ENCODE peak calls at places on chromosomes 6 and 20, in five cellular contexts. X is A549, Q is HepG2, U is GM12878, D is K562. I is an unnamed sample. For H3K4me1, the result is how much of the 10 kb centered on the place peaks cover.

GRCh38 chr6:152596706-152597105 is 40.5 kb downstream of the SYNE1 start:
- DNase-seq in X (no peak), Q (no peak), U (no peak), D (no peak), I (no peak)

GRCh38 chr6:159729598-159729997 is 2.3 kb downstream of the WTAP start:
- DNase-seq in X (no peak), Q (no peak), U (peak), D (no peak), I (peak)

GRCh38 chr6:143197377-143197776 is 136.7 kb downstream of the AIG1 start:
- DNase-seq in X (no peak), Q (no peak), U (no peak), D (no peak), I (no peak)

GRCh38 chr6:22447191-22447590 is 122.2 kb upstream of the HDGFL1 start:
- DNase-seq in X (no peak), Q (no peak), U (no peak), D (no peak), I (peak)

GRCh38 chr6:79189760-79190159 is 44.7 kb downstream of the HMGN3 start:
- DNase-seq in X (no peak), Q (no peak), U (no peak), D (no peak), I (no peak)

GRCh38 chr6:41786451-41787218 is 859 bp upstream of the TOMM6 start:
- DNase-seq in X (peak), Q (peak), U (no peak), D (peak), I (peak)

GRCh38 chr20:32285082-32285620 is 7.7 kb downstream of the KIF3B start:
- DNase-seq in X (no peak), Q (no peak), U (peak), D (no peak), I (no peak)

GRCh38 chr6:109457596-109457996 is 2.0 kb upstream of the MICAL1 start:
- DNase-seq in X (no peak), Q (no peak), U (no peak), D (no peak), I (no peak)

GRCh38 chr6:14276667-14277404 is 159.3 kb downstream of the CD83 start:
- DNase-seq in X (no peak), Q (no peak), U (peak), D (no peak), I (no peak)

GRCh38 chr20:56249244-56249955 is 868 bp downstream of the MC3R start:
- DNase-seq in X (peak), Q (peak), U (no peak), D (peak), I (no peak)

GRCh38 chr6:145051661-145052060 is 683.7 kb downstream of the EPM2A start:
- DNase-seq in X (no peak), Q (no peak), U (no peak), D (no peak), I (no peak)

GRCh38 chr6:36269834-36270705 is at the start of gene PNPLA1:
- DNase-seq in X (no peak), Q (no peak), U (no peak), D (no peak), I (no peak)

GRCh38 chr20:36607586-36608387 is 2.2 kb downstream of the RAB5IF start:
- DNase-seq in X (peak), Q (peak), U (no peak), D (no peak), I (no peak)

GRCh38 chr6:132830236-132830799 is 15.9 kb downstream of the RPS12 start:
- DNase-seq in X (peak), Q (peak), U (no peak), D (no peak), I (peak)

GRCh38 chr6:56172144-56172543 is 75.2 kb downstream of the COL21A1 start:
- DNase-seq in X (no peak), Q (no peak), U (no peak), D (no peak), I (peak)

GRCh38 chr6:30325873-30326445 is 768 bp upstream of the TRIM39 start:
- DNase-seq in X (no peak), Q (no peak), U (peak), D (peak), I (no peak)

GRCh38 chr6:87714093-87714809 is 12.2 kb upstream of the AKIRIN2 start:
- DNase-seq in X (peak), Q (no peak), U (no peak), D (no peak), I (peak)

GRCh38 chr20:7348253-7348652 is 580.8 kb downstream of the BMP2 start:
- DNase-seq in X (no peak), Q (no peak), U (no peak), D (no peak), I (no peak)

GRCh38 chr20:17807670-17808069 is 107.9 kb downstream of the BANF2 start:
- DNase-seq in X (no peak), Q (peak), U (no peak), D (no peak), I (no peak)

GRCh38 chr6:154555075-154555677 is 44.7 kb upstream of the CNKSR3 start:
- DNase-seq in X (peak), Q (no peak), U (no peak), D (no peak), I (peak)

GRCh38 chr6:29045075-29045474 is at the start of gene OR2W1:
- DNase-seq in X (no peak), Q (no peak), U (no peak), D (no peak), I (no peak)

GRCh38 chr20:20668639-20669038 is 43.8 kb downstream of the RALGAPA2 start:
- DNase-seq in X (no peak), Q (no peak), U (peak), D (no peak), I (no peak)

GRCh38 chr20:6566821-6567220 is 200.7 kb upstream of the BMP2 start:
- DNase-seq in X (no peak), Q (no peak), U (no peak), D (no peak), I (no peak)

GRCh38 chr20:11853359-11853758 is 64.3 kb upstream of the BTBD3 start:
- DNase-seq in X (no peak), Q (no peak), U (no peak), D (no peak), I (no peak)

GRCh38 chr6:41836660-41837052 is 49.2 kb downstream of the TOMM6 start:
- DNase-seq in X (no peak), Q (no peak), U (no peak), D (no peak), I (no peak)

GRCh38 chr20:23641936-23642751 is 4.4 kb upstream of the CST3 start:
- DNase-seq in X (no peak), Q (no peak), U (no peak), D (no peak), I (peak)

GRCh38 chr20:638579-638978 is 14.4 kb downstream of the SRXN1 start:
- DNase-seq in X (no peak), Q (no peak), U (no peak), D (no peak), I (no peak)

GRCh38 chr20:642398-643174 is 10.4 kb downstream of the SRXN1 start:
- DNase-seq in X (peak), Q (peak), U (no peak), D (peak), I (no peak)

GRCh38 chr20:640674-641515 is 12.1 kb downstream of the SRXN1 start:
- DNase-seq in X (no peak), Q (no peak), U (no peak), D (no peak), I (no peak)

GRCh38 chr20:644692-645317 is 8.2 kb downstream of the SRXN1 start:
- DNase-seq in X (no peak), Q (no peak), U (no peak), D (no peak), I (no peak)

GRCh38 chr20:641516-641913 is 11.5 kb downstream of the SRXN1 start:
- DNase-seq in X (peak), Q (peak), U (no peak), D (peak), I (no peak)
- TF ChIP-seq MYC in X (no peak), Q (no peak), U (no peak), D (no peak), I (no peak)

GRCh38 chr6:23905301-23905700 is 220.7 kb upstream of the NRSN1 start:
- DNase-seq in X (no peak), Q (no peak), U (no peak), D (no peak), I (no peak)
- H3K4me1 ChIP-seq in X (under half), Q (under half), U (under half), D (under half), I (under half)

GRCh38 chr20:42161228-42161829 is 543.2 kb upstream of the CHD6 start:
- DNase-seq in X (no peak), Q (no peak), U (no peak), D (no peak), I (no peak)
- TF ChIP-seq MYC in X (no peak), Q (no peak), U (no peak), D (no peak), I (no peak)

GRCh38 chr6:31579546-31580445 is 2.4 kb downstream of the LTB start:
- DNase-seq in X (no peak), Q (no peak), U (no peak), D (no peak), I (no peak)

GRCh38 chr6:31582230-31582601 is at the start of gene LTB:
- DNase-seq in X (no peak), Q (no peak), U (no peak), D (no peak), I (no peak)

GRCh38 chr6:31580446-31580755 is 1.8 kb downstream of the LTB start:
- DNase-seq in X (no peak), Q (no peak), U (no peak), D (no peak), I (no peak)

GRCh38 chr6:31580807-31581437 is 1.3 kb downstream of the LTB start:
- DNase-seq in X (peak), Q (peak), U (no peak), D (peak), I (peak)

DNA sequence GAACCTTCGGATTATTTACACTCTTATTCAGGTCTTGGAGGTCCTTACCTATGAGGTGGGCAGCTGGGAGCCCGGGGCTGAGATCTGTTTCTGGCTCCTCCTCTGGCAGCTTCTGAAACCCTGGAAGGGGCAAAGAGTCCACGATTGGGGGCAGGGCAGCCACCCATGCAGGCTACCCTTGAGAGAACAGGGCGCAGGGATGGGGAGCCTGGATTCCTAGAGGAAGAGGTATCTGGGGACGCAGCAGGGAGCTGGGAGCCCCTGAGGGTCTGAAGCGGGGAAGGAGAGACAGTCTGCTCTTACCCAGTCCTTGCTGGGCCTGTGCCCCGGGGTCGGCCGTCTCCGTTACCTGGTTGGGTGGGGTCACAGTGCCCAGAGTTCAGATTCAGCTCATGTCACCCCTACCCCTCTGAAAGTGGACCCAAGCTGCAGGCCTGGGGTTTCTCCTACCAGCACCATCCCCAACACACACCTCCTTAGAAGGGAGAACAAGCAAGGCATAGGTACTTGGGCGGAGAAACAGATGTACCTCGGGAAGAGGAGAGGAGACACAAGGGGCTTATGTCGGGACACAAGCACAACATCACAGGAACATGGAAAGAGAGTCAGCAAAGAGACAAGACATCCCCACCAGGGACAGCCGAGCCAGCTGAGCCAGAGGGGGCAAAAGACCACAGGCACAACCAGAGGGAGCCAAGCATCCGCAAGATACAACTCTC is 554 bp downstream of the LTB start:
- DNase-seq in X (no peak), Q (no peak), U (no peak), D (no peak), I (no peak)
- H3K4me1 ChIP-seq in X (under half), Q (under half), U (under half), D (under half), I (under half)

GRCh38 chr20:47777220-47777619 is 8.1 kb downstream of the SULF2 start:
- DNase-seq in X (no peak), Q (no peak), U (no peak), D (no peak), I (no peak)
- TF ChIP-seq MYC in X (no peak), Q (no peak), U (no peak), D (no peak), I (no peak)

GRCh38 chr20:47350181-47350550 is 6.3 kb downstream of the ZMYND8 start:
- DNase-seq in X (no peak), Q (no peak), U (no peak), D (no peak), I (no peak)
- H3K4me1 ChIP-seq in X (half or more), Q (half or more), U (under half), D (under half), I (half or more)

DNA sequence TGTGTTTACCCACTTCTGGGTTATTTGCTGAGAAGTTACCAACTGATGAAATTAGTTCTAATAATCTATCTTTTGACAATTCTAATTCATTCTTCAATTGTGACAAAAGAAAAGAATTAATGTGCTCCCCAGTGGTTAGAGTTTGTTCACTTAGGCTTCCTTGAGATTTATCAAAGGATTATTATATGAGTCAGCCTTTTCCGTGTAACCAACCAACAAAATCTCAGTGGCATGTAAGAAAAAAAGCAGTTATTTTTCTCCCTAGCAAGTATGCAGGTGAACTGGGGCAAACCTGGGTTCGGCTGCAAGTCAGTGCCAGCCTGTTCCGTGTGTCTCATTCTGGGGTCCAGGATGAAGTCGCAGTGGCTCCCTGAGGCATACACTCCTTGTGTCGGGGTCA is 28.8 kb upstream of the HIVEP1 start:
- DNase-seq in X (no peak), Q (no peak), U (no peak), D (no peak), I (no peak)
- TF ChIP-seq MYC in X (no peak), Q (no peak), U (no peak), D (no peak), I (no peak)

GRCh38 chr20:37918035-37918434 is 15.1 kb downstream of the VSTM2L start:
- DNase-seq in X (no peak), Q (no peak), U (no peak), D (no peak), I (no peak)
- H3K4me1 ChIP-seq in X (under half), Q (under half), U (under half), D (under half), I (under half)